ENCODE peak calls at places on chromosomes 2 and 18, in four cellular contexts. A, M, J and D are unnamed samples.

GRCh38 chr2:241943961-241944575 is 74.5 kb downstream of the RTP5 start:
- DNase-seq in J (no peak), M (no peak), A (no peak), D (no peak)

GRCh38 chr18:44733754-44734465 is 53.2 kb downstream of the SETBP1 start:
- DNase-seq in A (no peak), M (no peak), J (no peak), D (no peak)

GRCh38 chr2:145199052-145199451 is 679.1 kb upstream of the ZEB2 start:
- DNase-seq in J (no peak), A (no peak), M (no peak), D (no peak)

GRCh38 chr2:178157574-178157973 is 36.7 kb upstream of the OSBPL6 start:
- DNase-seq in A (no peak), J (no peak), M (no peak), D (no peak)

GRCh38 chr2:236073867-236074655 is 94.1 kb downstream of the GBX2 start:
- DNase-seq in A (no peak), M (no peak), J (no peak), D (no peak)

GRCh38 chr2:167331636-167332232 is 443.5 kb downstream of the XIRP2 start:
- DNase-seq in J (peak; percentile 11), A (no peak), M (no peak), D (peak; percentile 23)

GRCh38 chr2:5834491-5834890 is 142.3 kb downstream of the SOX11 start:
- DNase-seq in A (no peak), M (no peak), J (no peak), D (no peak)

GRCh38 chr2:138293549-138293948 is 208.0 kb upstream of the SPOPL start:
- DNase-seq in A (no peak), J (no peak), M (no peak), D (no peak)

GRCh38 chr18:77068890-77069312 is 63.7 kb downstream of the MBP start:
- DNase-seq in M (no peak), A (no peak), J (no peak), D (no peak)

GRCh38 chr18:29626094-29626493 is 1416.4 kb downstream of the DSC3 start:
- DNase-seq in A (no peak), M (no peak), J (no peak), D (no peak)

GRCh38 chr2:96923810-96924774 is 54.2 kb upstream of the SEMA4C start:
- DNase-seq in M (peak; percentile 83), J (no peak), A (no peak), D (no peak)

GRCh38 chr2:31270136-31270535 is 36.2 kb downstream of the EHD3 start:
- DNase-seq in A (no peak), M (no peak), J (no peak), D (no peak)

GRCh38 chr2:125745514-125745913 is 910.4 kb upstream of the GYPC start:
- DNase-seq in A (peak; percentile 11), J (peak; percentile 49), M (no peak), D (peak; percentile 30)

GRCh38 chr2:74066491-74067203 is 81.1 kb downstream of the BOLA3 start:
- DNase-seq in M (no peak), J (no peak), A (no peak), D (no peak)

GRCh38 chr2:133438026-133438425 is 130.2 kb downstream of the NCKAP5 start:
- DNase-seq in J (no peak), M (no peak), A (no peak), D (no peak)

GRCh38 chr18:8626414-8627106 is 17.3 kb downstream of the RAB12 start:
- DNase-seq in J (peak; percentile 25), M (no peak), A (no peak), D (no peak)

GRCh38 chr2:173056705-173057368 is 18.8 kb upstream of the MAP3K20 start:
- DNase-seq in A (no peak), M (no peak), J (no peak), D (no peak)

GRCh38 chr2:28437142-28437835 is 44.6 kb downstream of the FOSL2 start:
- DNase-seq in A (no peak), M (no peak), J (no peak), D (no peak)

GRCh38 chr2:175017618-175018414 is 12.6 kb upstream of the CHN1 start:
- DNase-seq in M (no peak), A (no peak), J (no peak), D (no peak)

GRCh38 chr2:231278868-231279267 is 80.4 kb downstream of the ARMC9 start:
- DNase-seq in A (no peak), J (no peak), M (no peak), D (no peak)

GRCh38 chr2:119756837-119757236 is 2.9 kb upstream of the PTPN4 start:
- DNase-seq in A (no peak), J (peak; percentile 57), M (no peak), D (no peak)

GRCh38 chr2:72153026-72153791 is 5.5 kb upstream of the CYP26B1 start:
- DNase-seq in J (no peak), A (no peak), M (no peak), D (no peak)

GRCh38 chr2:11629215-11629614 is 40.8 kb downstream of the NTSR2 start:
- DNase-seq in J (no peak), A (no peak), M (no peak), D (no peak)

GRCh38 chr2:121626777-121627524 is 22.3 kb downstream of the CLASP1 start:
- DNase-seq in A (no peak), M (no peak), J (no peak), D (no peak)

GRCh38 chr2:15836134-15836941 is 104.0 kb upstream of the MYCN start:
- DNase-seq in J (no peak), M (no peak), A (no peak), D (no peak)

GRCh38 chr18:23337599-23338444 is 115.3 kb upstream of the RIOK3 start:
- DNase-seq in M (no peak), A (no peak), J (peak; percentile 29), D (peak; percentile 46)

GRCh38 chr2:108621087-108621559 is 86.9 kb downstream of the LIMS1 start:
- DNase-seq in M (peak; percentile 52), J (no peak), A (no peak), D (peak; percentile 40)

GRCh38 chr2:239312741-239313246 is 88.0 kb downstream of the HDAC4 start:
- DNase-seq in J (no peak), A (no peak), M (no peak), D (no peak)

GRCh38 chr2:239310401-239311061 is 90.3 kb downstream of the HDAC4 start:
- DNase-seq in J (no peak), A (no peak), M (no peak), D (no peak)

GRCh38 chr2:239312081-239312501 is 88.7 kb downstream of the HDAC4 start:
- DNase-seq in J (no peak), M (no peak), A (no peak), D (no peak)

GRCh38 chr2:239309398-239310245 is 91.2 kb downstream of the HDAC4 start:
- DNase-seq in M (no peak), A (no peak), J (no peak), D (no peak)

DNA sequence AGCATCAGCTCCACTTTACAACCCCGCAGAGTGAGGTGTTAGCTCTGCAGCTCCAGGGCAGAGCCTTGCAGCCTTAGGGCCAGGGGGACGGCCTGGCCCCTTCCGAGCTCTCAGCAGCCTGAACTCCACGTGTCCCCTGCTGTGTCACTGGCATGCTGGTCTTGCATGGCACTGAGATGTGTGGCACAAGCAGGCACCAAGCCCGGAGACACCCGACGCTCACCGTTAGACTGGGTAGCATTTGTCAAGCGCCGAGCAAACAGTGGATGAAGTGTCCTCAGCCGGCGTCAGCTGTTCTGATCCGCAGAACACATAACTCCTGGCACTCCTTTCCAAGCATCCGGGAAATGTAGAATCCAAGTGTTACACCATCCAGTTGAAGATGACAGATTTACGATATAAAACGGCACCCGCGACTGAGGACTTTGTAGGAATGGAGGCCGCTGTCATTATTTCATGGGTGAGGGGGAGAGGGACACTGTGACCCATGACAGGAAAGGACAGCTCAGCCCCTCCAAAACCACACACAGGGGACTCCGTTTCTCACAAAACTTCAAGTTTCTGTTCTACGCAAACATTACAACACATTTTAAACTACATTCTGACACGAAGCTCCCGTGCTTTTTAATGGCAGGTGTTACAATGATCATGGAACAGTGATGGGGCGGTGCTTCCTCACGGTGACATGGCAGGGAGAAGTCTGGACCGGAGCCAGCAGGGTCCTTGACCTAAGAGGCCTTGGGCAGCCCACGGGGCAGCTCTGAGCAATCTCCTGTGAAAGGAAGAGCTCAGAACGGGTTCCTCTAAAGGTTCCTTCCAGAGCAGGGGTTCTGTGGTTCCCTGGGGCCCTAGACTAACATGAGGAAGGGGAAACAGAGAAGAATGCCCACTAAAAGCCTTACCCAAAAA is 89.4 kb downstream of the HDAC4 start:
- DNase-seq in M (no peak), A (no peak), J (no peak), D (no peak)
- TF ChIP-seq TARDBP in M (no peak), A (no peak), J (no peak), D (no peak)

GRCh38 chr2:157746234-157746950 is 117.7 kb upstream of the ACVR1C start:
- DNase-seq in A (no peak), J (no peak), M (no peak), D (no peak)
- TF ChIP-seq TARDBP in A (no peak), J (no peak), M (no peak), D (no peak)

GRCh38 chr2:69762513-69763494 is 20.9 kb downstream of the ANXA4 start:
- DNase-seq in A (no peak), J (no peak), M (no peak), D (no peak)

GRCh38 chr2:69766014-69766413 is 24.1 kb downstream of the ANXA4 start:
- DNase-seq in A (no peak), J (no peak), M (no peak), D (no peak)

GRCh38 chr2:69768217-69768616 is 26.3 kb downstream of the ANXA4 start:
- DNase-seq in J (no peak), A (no peak), M (no peak), D (no peak)

GRCh38 chr2:69767034-69767433 is 25.1 kb downstream of the ANXA4 start:
- DNase-seq in J (no peak), M (no peak), A (no peak), D (no peak)

GRCh38 chr2:69764286-69765058 is 22.5 kb downstream of the ANXA4 start:
- DNase-seq in M (no peak), J (peak; percentile 82), A (no peak), D (no peak)
- TF ChIP-seq TARDBP in M (no peak), J (no peak), A (no peak), D (no peak)

DNA sequence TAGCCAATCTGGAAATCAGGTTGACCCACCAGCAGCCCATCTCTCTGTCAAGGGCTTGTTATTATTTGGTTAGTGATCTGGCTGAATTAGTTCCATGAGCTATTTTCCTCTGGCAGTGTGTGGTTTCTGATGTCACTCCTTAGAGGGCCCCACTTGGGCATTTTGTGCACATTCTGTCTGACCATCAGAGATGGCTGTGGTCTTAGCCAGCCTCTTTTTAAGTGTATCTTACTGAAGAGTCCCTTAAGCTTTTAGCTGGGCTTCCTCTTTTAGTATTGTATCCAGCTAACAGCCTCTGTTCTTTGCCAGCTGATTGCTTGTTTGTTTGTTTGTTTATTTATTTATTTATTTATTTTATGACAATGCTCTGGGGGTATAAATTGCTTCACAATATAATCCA is 951.1 kb upstream of the CNTNAP5 start:
- DNase-seq in J (no peak), A (no peak), M (no peak), D (no peak)
- TF ChIP-seq TARDBP in J (no peak), A (no peak), M (no peak), D (no peak)